ENCODE peak calls at places on chromosomes 7 and 10, in six cellular contexts. M, H, U, I, K and E are unnamed samples.

GRCh38 chr10:122152544-122152943 is 118.6 kb upstream of the BTBD16 start:
- DNase-seq in U (no peak), M (no peak), K (no peak), H (no peak), I (no peak), E (no peak)

GRCh38 chr7:47069385-47070076 is 512.4 kb downstream of the TNS3 start:
- DNase-seq in U (no peak), M (no peak), I (no peak), K (no peak), H (no peak), E (no peak)

GRCh38 chr10:45555789-45556188 is 116.8 kb downstream of the ZFAND4 start:
- DNase-seq in M (no peak), I (no peak), H (no peak), K (no peak), U (no peak), E (no peak)

GRCh38 chr7:136136906-136137305 is 159.7 kb upstream of the MTPN start:
- DNase-seq in K (no peak), I (no peak), U (no peak), H (no peak), M (no peak), E (no peak)

GRCh38 chr10:122051609-122052385 is 62.8 kb downstream of the TACC2 start:
- DNase-seq in U (peak), K (peak), I (no peak), M (no peak), H (peak), E (peak)

GRCh38 chr7:93016085-93016471 is 101.7 kb downstream of the SAMD9 start:
- DNase-seq in K (no peak), M (no peak), H (no peak), U (peak), I (no peak), E (no peak)

GRCh38 chr10:71259815-71260501 is 47.6 kb downstream of the UNC5B start:
- DNase-seq in K (no peak), H (no peak), M (no peak), U (no peak), I (no peak), E (no peak)

GRCh38 chr10:49001402-49001801 is 61.8 kb upstream of the LRRC18 start:
- DNase-seq in K (no peak), U (no peak), H (no peak), M (no peak), I (no peak), E (peak)

GRCh38 chr10:100696477-100696901 is 48.9 kb upstream of the PAX2 start:
- DNase-seq in U (no peak), I (no peak), H (no peak), M (no peak), K (no peak), E (no peak)

GRCh38 chr7:33108591-33108930 is 643 bp downstream of the RP9 start:
- DNase-seq in I (peak), M (no peak), U (no peak), K (no peak), H (no peak), E (no peak)

GRCh38 chr7:117190104-117190503 is 132.8 kb downstream of the WNT2 start:
- DNase-seq in M (no peak), I (no peak), H (no peak), U (no peak), K (no peak), E (no peak)

GRCh38 chr7:108211382-108212201 is 81.4 kb upstream of the LAMB4 start:
- DNase-seq in U (peak), I (no peak), K (no peak), H (no peak), M (no peak), E (peak)

GRCh38 chr7:139714163-139714901 is 63.5 kb downstream of the HIPK2 start:
- DNase-seq in K (peak), H (no peak), U (no peak), I (no peak), M (peak), E (peak)